ENCODE peak calls at places on chromosome 22, in seven cellular contexts. I is breast epithelium, V is brain microvascular endothelial cell, Q is suprapubic skin, K is uterus, P is esophagus muscularis mucosa, R is BJ. J is an unnamed sample.

GRCh38 chr22:46754110-46754799 is 8.2 kb upstream of the TBC1D22A start:
- DNase-seq in I (peak), V (peak), Q (peak), K (peak), P (peak), R (peak), J (peak)

GRCh38 chr22:28910575-28911278 is 27.4 kb downstream of the ZNRF3 start:
- DNase-seq in I (no peak), V (no peak), Q (no peak), K (no peak), P (no peak), R (no peak), J (no peak)

GRCh38 chr22:49678842-49679170 is 148.9 kb downstream of the BRD1 start:
- DNase-seq in I (no peak), V (no peak), Q (no peak), K (peak), P (no peak), R (no peak), J (no peak)

GRCh38 chr22:27181537-27181936 is 524.1 kb downstream of the MIAT start:
- DNase-seq in I (no peak), V (no peak), Q (no peak), K (no peak), P (no peak), R (no peak), J (no peak)

GRCh38 chr22:26226538-26227297 is 57.5 kb downstream of the SEZ6L start:
- DNase-seq in I (no peak), V (no peak), Q (no peak), K (no peak), P (no peak), R (no peak), J (no peak)

GRCh38 chr22:42945027-42945426 is 69.9 kb downstream of the PACSIN2 start:
- DNase-seq in I (no peak), V (no peak), Q (no peak), K (no peak), P (no peak), R (no peak), J (no peak)

GRCh38 chr22:41831828-41832552 is 915 bp upstream of the SREBF2 start:
- DNase-seq in I (no peak), V (no peak), Q (no peak), K (no peak), P (no peak), R (no peak), J (no peak)

GRCh38 chr22:42619261-42620063 is 4.8 kb upstream of the POLDIP3 start:
- DNase-seq in I (no peak), V (no peak), Q (peak), K (no peak), P (no peak), R (no peak), J (no peak)

GRCh38 chr22:49780992-49781782 is 46.5 kb downstream of the BRD1 start:
- DNase-seq in I (no peak), V (no peak), Q (no peak), K (no peak), P (no peak), R (no peak), J (no peak)

GRCh38 chr22:50009765-50010675 is 2.5 kb downstream of the IL17REL start:
- DNase-seq in I (no peak), V (no peak), Q (no peak), K (no peak), P (no peak), R (no peak), J (no peak)

GRCh38 chr22:39188809-39189208 is 36.3 kb upstream of the CBX7 start:
- DNase-seq in I (no peak), V (no peak), Q (no peak), K (no peak), P (no peak), R (no peak), J (no peak)

GRCh38 chr22:50725597-50725996 is 12.4 kb upstream of the ACR start:
- DNase-seq in I (no peak), V (no peak), Q (no peak), K (no peak), P (no peak), R (no peak), J (no peak)

GRCh38 chr22:35629406-35630234 is 12.5 kb upstream of the MB start:
- DNase-seq in I (peak), V (peak), Q (peak), K (peak), P (peak), R (peak), J (peak)

GRCh38 chr22:49575703-49576081 is 252.0 kb downstream of the BRD1 start:
- DNase-seq in I (no peak), V (no peak), Q (peak), K (no peak), P (no peak), R (no peak), J (no peak)

GRCh38 chr22:46994265-46994664 is 231.8 kb downstream of the TBC1D22A start:
- DNase-seq in I (no peak), V (no peak), Q (no peak), K (no peak), P (no peak), R (no peak), J (no peak)

GRCh38 chr22:30460147-30460546 is 11.7 kb downstream of the SEC14L3 start:
- DNase-seq in I (peak), V (no peak), Q (no peak), K (no peak), P (no peak), R (no peak), J (no peak)

GRCh38 chr22:33835196-33835788 is 85.0 kb downstream of the LARGE1 start:
- DNase-seq in I (no peak), V (no peak), Q (no peak), K (no peak), P (no peak), R (no peak), J (no peak)

GRCh38 chr22:40206561-40206960 is 28.8 kb downstream of the TNRC6B start:
- DNase-seq in I (no peak), V (no peak), Q (no peak), K (no peak), P (no peak), R (no peak), J (no peak)

GRCh38 chr22:40210814-40211213 is 33.1 kb downstream of the TNRC6B start:
- DNase-seq in I (no peak), V (no peak), Q (no peak), K (no peak), P (no peak), R (no peak), J (no peak)

GRCh38 chr22:40211481-40212052 is 33.8 kb downstream of the TNRC6B start:
- DNase-seq in I (no peak), V (no peak), Q (peak), K (no peak), P (no peak), R (no peak), J (no peak)

GRCh38 chr22:40212126-40212525 is 34.4 kb downstream of the TNRC6B start:
- DNase-seq in I (no peak), V (no peak), Q (peak), K (no peak), P (no peak), R (no peak), J (no peak)

DNA sequence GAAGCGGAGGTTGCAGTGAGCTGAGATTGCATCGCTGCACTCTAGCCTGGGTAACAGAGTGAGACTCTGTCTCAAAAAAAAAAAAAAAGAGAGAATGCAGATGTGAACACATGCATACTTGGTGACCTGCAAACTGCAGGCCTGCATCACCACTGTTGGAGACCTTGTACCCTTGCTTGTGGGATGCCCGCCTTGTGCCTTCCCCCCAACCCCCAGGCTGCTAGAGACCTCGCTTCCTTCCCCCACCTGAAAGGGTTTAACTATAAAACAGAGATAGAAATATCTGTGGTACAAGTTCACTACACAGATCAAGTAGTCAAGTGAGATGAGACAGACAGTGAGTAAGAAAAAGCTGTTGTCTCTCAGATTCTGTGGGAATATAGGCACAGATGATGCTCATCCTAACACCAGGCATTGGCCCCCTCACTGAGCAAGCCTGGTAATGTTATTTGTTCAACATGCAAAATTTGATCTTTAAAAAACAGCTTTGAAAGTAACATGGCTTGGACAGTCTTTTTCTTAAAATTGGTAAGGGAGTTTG is 32.3 kb downstream of the TNRC6B start:
- DNase-seq in I (no peak), V (no peak), Q (no peak), K (no peak), P (no peak), R (no peak), J (no peak)
- TF ChIP-seq CTCF in I (no peak), V (no peak), Q (no peak), K (no peak), P (no peak), R (no peak), J (no peak)

GRCh38 chr22:17267661-17268330 is 48.6 kb upstream of the ADA2 start:
- DNase-seq in I (no peak), V (no peak), Q (no peak), K (no peak), P (no peak), R (no peak), J (no peak)

GRCh38 chr22:17269607-17270261 is 50.5 kb upstream of the ADA2 start:
- DNase-seq in I (no peak), V (no peak), Q (no peak), K (no peak), P (no peak), R (no peak), J (no peak)

GRCh38 chr22:17269224-17269606 is 50.0 kb upstream of the ADA2 start:
- DNase-seq in I (no peak), V (no peak), Q (no peak), K (no peak), P (no peak), R (no peak), J (no peak)

GRCh38 chr22:17266261-17266971 is 47.2 kb upstream of the ADA2 start:
- DNase-seq in I (no peak), V (no peak), Q (no peak), K (no peak), P (no peak), R (no peak), J (peak)

DNA sequence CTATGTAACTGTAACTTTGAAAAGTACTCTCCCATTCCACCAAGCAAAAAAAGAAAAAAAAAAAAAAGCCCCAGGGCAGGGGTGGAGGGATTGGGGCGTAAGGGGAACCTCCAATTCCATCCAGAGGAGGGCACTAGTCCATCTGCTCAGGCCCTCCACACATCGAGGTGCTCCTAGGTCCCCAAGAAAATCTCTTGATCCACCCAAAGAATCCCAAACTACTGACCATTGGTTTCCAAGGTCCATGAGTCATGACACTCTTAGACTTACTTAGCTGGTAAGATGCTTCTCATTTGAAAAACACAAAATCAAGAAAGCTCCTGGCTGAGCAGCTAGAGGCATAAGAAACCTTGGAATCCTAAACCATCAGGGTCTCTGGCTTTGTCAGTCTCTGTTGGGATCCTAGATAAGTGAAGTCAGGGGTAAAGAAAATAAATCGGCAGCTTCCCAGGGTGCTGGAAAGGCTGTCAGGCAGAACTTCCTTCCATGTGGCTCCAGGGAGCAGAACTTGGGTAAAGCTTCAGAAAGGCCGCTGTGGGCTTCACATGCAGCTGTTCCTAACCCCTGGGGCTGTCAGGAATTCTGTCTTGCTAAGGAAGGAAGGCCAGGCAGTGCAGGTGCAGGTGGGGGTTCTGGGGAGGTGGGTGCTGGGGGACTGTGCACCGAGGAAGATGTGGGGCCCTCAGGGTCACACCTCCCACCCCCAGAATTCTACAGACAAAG is 49.4 kb upstream of the ADA2 start:
- DNase-seq in I (no peak), V (no peak), Q (no peak), K (no peak), P (no peak), R (no peak), J (no peak)
- TF ChIP-seq CTCF in I (no peak), V (peak), Q (no peak), K (no peak), P (no peak), R (no peak), J (no peak)

GRCh38 chr22:21622624-21623401 is 7.0 kb downstream of the YDJC start:
- DNase-seq in I (no peak), V (no peak), Q (no peak), K (no peak), P (no peak), R (no peak), J (no peak)

GRCh38 chr22:21624880-21625791 is 4.7 kb downstream of the YDJC start:
- DNase-seq in I (no peak), V (no peak), Q (no peak), K (no peak), P (no peak), R (no peak), J (no peak)

GRCh38 chr22:21623402-21623970 is 6.3 kb downstream of the YDJC start:
- DNase-seq in I (no peak), V (no peak), Q (no peak), K (no peak), P (no peak), R (no peak), J (no peak)

GRCh38 chr22:21626073-21626734 is 3.6 kb downstream of the YDJC start:
- DNase-seq in I (no peak), V (no peak), Q (no peak), K (no peak), P (no peak), R (no peak), J (no peak)

DNA sequence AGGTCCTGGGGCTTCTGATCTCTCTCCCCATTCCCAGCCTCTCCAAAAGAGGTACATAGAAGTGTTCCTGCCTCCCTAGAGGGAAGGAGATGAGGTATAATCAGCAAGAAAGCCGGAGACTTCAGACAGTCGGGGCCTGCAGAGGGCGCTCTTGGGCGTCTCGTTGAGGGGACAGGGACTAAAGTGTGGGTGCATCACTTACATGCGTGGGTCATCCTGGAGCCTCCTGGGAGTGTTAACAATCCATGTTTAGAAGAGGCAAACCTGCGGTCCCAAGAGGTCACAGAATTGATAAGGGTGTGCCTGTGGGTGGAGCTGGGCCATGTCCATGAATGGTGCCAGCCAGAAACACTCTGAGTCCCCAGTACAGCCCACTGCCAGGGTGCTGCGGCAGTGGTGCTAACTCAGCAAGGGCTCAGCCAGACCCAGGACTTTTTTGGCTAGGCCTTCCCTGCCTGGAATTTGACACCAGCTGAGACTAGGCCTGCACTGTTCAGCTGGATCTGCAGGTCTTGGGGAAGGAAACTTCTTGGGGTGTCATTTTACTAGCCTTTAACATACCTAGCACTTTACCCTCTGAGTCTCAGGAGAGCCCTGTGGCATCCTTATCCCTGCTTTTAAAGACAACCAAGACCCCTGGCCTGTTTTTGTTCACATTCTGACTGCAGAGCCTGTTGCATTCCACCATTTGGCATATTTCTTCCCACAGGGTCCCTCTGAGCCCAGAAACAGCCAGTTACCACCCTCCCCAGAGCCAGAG is 5.5 kb downstream of the YDJC start:
- DNase-seq in I (no peak), V (no peak), Q (no peak), K (no peak), P (no peak), R (no peak), J (no peak)
- TF ChIP-seq CTCF in I (no peak), V (peak), Q (peak), K (no peak), P (no peak), R (peak), J (no peak)

GRCh38 chr22:37819100-37819433 is 4.1 kb upstream of the GALR3 start:
- DNase-seq in I (no peak), V (no peak), Q (no peak), K (no peak), P (no peak), R (no peak), J (no peak)
- TF ChIP-seq CTCF in I (no peak), V (no peak), Q (no peak), K (no peak), P (no peak), R (no peak), J (no peak)

DNA sequence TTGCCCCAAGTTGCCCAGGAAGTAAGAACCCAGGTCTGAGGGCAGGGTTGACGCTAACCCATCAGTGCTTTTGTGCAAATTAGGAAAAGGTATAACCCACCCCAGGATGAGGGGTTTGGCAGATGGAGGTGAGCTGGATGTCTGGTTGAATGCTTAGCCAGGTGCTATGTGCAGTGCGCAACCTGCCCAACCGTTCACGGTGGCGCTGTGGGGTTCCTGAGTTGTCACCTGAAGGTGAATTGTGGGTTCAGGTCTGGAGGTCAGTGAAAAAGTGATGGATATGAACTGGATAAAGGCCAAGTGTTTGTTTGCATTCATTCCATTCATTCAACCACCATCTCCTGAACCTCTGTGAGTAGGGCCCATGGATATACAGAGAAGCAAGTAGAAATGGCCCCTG is 14.3 kb upstream of the LGALS2 start:
- DNase-seq in I (no peak), V (no peak), Q (no peak), K (no peak), P (no peak), R (no peak), J (no peak)
- TF ChIP-seq CTCF in I (no peak), V (no peak), Q (no peak), K (no peak), P (no peak), R (no peak), J (no peak)

DNA sequence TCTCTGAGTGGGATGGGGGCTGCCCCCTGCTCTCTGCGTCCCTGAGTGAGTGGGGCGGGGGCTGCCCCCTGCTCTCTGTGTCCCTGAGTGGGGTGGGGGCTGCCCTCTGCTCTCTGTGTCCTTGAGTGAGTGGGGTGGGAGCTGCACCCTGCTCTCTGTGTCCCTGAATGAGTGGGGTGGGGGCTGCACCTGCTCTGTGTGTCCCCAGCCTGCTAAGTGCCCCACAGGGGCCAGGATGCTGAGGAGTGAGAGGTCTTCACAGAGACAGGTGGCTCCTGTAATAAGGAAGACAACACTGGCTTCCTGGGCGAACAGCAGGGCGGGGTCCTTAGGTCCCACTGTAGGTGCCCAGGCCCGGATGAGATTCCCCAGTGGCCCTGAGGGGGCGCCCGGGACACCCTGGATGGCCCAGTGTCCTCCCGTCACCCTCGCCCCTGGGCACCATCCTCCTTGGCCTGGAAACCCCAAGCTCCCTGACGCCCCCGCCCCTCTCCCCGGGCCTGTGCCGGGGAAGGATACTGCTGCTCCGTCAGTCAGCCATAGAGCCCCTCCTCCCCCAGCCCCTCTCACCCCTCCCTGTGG is 3.8 kb upstream of the CCDC188 start:
- DNase-seq in I (no peak), V (no peak), Q (no peak), K (no peak), P (no peak), R (no peak), J (no peak)
- TF ChIP-seq CTCF in I (no peak), V (peak), Q (no peak), K (no peak), P (no peak), R (peak), J (no peak)

DNA sequence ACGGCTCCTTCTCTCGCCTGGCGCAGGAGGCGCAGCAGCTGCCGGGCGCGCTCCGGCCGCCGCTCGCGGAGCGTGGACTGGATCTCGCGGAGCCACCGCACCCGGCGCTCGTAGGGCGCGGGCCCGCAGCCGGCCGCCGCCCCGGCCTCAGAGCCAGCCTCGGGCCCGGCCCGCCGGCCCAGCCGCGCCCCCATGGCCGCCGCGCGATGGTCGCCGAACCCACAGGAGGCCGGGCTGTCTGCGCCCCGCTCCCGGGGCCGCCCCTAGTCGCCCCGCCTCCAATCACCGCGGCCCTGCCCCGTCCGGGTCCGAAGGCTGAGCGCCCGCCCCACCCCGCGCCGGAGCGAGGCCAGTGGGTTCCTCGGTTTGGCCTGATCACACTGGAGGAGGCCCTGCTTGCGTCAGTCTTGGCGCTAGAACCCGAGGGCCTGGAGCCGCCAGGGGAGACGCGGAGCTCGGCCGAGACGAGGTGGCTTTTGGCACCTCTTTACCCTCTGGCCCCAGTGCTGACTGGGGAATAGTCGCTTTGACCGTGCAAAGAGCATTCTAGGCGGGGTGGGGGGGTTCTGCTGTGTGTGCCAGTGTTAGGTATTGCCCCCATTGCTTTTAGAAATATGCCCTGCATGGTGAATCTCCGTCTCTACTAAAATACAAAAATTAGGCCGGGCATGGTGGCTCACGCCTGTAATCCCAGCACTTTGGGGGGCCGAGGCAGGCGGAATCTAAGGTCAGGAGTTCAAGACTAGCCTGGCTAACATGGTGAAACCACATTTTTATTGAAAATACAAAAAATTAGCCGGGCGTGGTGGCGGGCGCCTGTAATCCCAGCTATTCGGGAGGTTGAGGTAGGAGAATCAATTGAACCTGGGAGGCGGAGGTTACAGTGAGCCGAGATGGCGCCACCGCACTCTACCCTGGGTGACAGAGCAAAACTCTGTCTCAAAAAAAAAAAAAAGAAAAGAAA is at the start of gene LRRC75B:
- DNase-seq in I (peak), V (peak), Q (peak), K (peak), P (peak), R (peak), J (peak)
- TF ChIP-seq CTCF in I (no peak), V (no peak), Q (no peak), K (no peak), P (no peak), R (no peak), J (no peak)

GRCh38 chr22:48488611-48489456 is 1338.8 kb downstream of the BRD1 start:
- DNase-seq in I (no peak), V (no peak), Q (peak), K (no peak), P (no peak), R (no peak), J (no peak)
- TF ChIP-seq CTCF in I (no peak), V (no peak), Q (no peak), K (no peak), P (no peak), R (no peak), J (no peak)

J was measured in gastrocnemius medialis.